ENCODE peak calls at places on chromosomes 7 and 10, in six cellular contexts. K, I, B, V, X and J are unnamed samples.

GRCh38 chr7:25521236-25521635 is 292.9 kb upstream of the NPVF start:
- DNase-seq in K (no peak), I (no peak), B (no peak), V (no peak), X (peak; percentile 2), J (no peak)

GRCh38 chr7:25495342-25495855 is 267.1 kb upstream of the NPVF start:
- DNase-seq in K (no peak), I (no peak), B (no peak), V (no peak), X (no peak), J (peak; percentile 13)

GRCh38 chr7:70668606-70669358 is 463.2 kb upstream of the GALNT17 start:
- DNase-seq in K (no peak), I (no peak), B (no peak), V (no peak), X (no peak), J (no peak)

GRCh38 chr7:155233703-155234492 is 63.8 kb upstream of the INSIG1 start:
- DNase-seq in K (no peak), I (no peak), B (no peak), V (peak; percentile 45), X (no peak), J (no peak)

GRCh38 chr7:72030994-72031667 is 381.0 kb downstream of the CALN1 start:
- DNase-seq in K (no peak), I (no peak), B (no peak), V (no peak), X (no peak), J (no peak)

GRCh38 chr7:73718438-73718881 is 1.0 kb downstream of the STX1A start:
- DNase-seq in K (no peak), I (no peak), B (no peak), V (no peak), X (peak; percentile 38), J (no peak)

GRCh38 chr10:121519411-121519810 is 78.8 kb downstream of the FGFR2 start:
- DNase-seq in K (no peak), I (no peak), B (no peak), V (no peak), X (no peak), J (no peak)

GRCh38 chr10:73099141-73099540 is 2.5 kb upstream of the P4HA1 start:
- DNase-seq in K (no peak), I (no peak), B (no peak), V (no peak), X (no peak), J (no peak)

GRCh38 chr10:7836571-7836970 is 18.3 kb downstream of the TAF3 start:
- DNase-seq in K (no peak), I (no peak), B (no peak), V (no peak), X (no peak), J (no peak)

GRCh38 chr10:31760674-31761081 is 168.0 kb downstream of the ARHGAP12 start:
- DNase-seq in K (no peak), I (no peak), B (no peak), V (no peak), X (no peak), J (no peak)

GRCh38 chr7:142800103-142800502 is 29.3 kb downstream of the PRSS2 start:
- DNase-seq in K (no peak), I (no peak), B (no peak), V (no peak), X (no peak), J (no peak)

GRCh38 chr10:84548869-84549268 is 220.5 kb downstream of the CCSER2 start:
- DNase-seq in K (no peak), I (no peak), B (no peak), V (peak; percentile 32), X (no peak), J (no peak)

GRCh38 chr7:151080091-151080521 is 503 bp downstream of the FASTK start:
- DNase-seq in K (no peak), I (no peak), B (no peak), V (peak; percentile 38), X (no peak), J (no peak)

GRCh38 chr7:106774768-106775551 is 90.1 kb upstream of the PIK3CG start:
- DNase-seq in K (no peak), I (peak; percentile 56), B (peak; percentile 24), V (no peak), X (peak; percentile 57), J (no peak)

GRCh38 chr10:75079436-75080083 is 31.9 kb upstream of the SAMD8 start:
- DNase-seq in K (no peak), I (no peak), B (no peak), V (no peak), X (no peak), J (no peak)

GRCh38 chr10:98391578-98391991 is 23.4 kb downstream of the PYROXD2 start:
- DNase-seq in K (no peak), I (peak; percentile 60), B (no peak), V (no peak), X (no peak), J (no peak)

GRCh38 chr10:34297551-34298370 is 517.3 kb downstream of the PARD3 start:
- DNase-seq in K (no peak), I (no peak), B (no peak), V (no peak), X (peak; percentile 71), J (no peak)